ENCODE peak calls at places on chromosomes 4 and X, in seven cellular contexts. B, Q, A, Z, D, G and H are unnamed samples.

GRCh38 chrX:15815779-15816452 is 25.6 kb downstream of the ZRSR2 start:
- DNase-seq in B (peak), Q (peak), A (no peak), Z (no peak), D (no peak), G (peak), H (no peak)

GRCh38 chrX:44012484-44013096 is 39.4 kb upstream of the NDP start:
- DNase-seq in B (no peak), Q (peak), A (no peak), Z (peak), D (peak), G (peak), H (no peak)

GRCh38 chr4:95428216-95429085 is 120.3 kb downstream of the UNC5C start:
- DNase-seq in B (no peak), Q (no peak), A (no peak), Z (no peak), D (no peak), G (no peak), H (no peak)

GRCh38 chrX:119223784-119224183 is 12.3 kb upstream of the PGRMC1 start:
- DNase-seq in B (no peak), Q (no peak), A (no peak), Z (no peak), D (no peak), G (no peak), H (no peak)

GRCh38 chr4:47752214-47752613 is 85.7 kb downstream of the CORIN start:
- DNase-seq in B (no peak), Q (no peak), A (no peak), Z (no peak), D (no peak), G (no peak), H (no peak)

GRCh38 chr4:126466848-126467247 is 1152.1 kb downstream of the FAT4 start:
- DNase-seq in B (no peak), Q (no peak), A (no peak), Z (no peak), D (no peak), G (no peak), H (no peak)

GRCh38 chr4:13413719-13414437 is 70.3 kb downstream of the RAB28 start:
- DNase-seq in B (no peak), Q (no peak), A (no peak), Z (peak), D (no peak), G (no peak), H (no peak)

GRCh38 chr4:13476915-13477314 is 7.2 kb downstream of the RAB28 start:
- DNase-seq in B (no peak), Q (no peak), A (no peak), Z (peak), D (no peak), G (peak), H (no peak)

GRCh38 chr4:185396724-185397402 is at the start of gene ANKRD37:
- DNase-seq in B (no peak), Q (no peak), A (peak), Z (no peak), D (peak), G (peak), H (peak)

GRCh38 chr4:147831452-147832192 is 99.7 kb downstream of the ARHGAP10 start:
- DNase-seq in B (no peak), Q (no peak), A (no peak), Z (peak), D (no peak), G (peak), H (no peak)

GRCh38 chr4:2929469-2929868 is 33.7 kb downstream of the NOP14 start:
- DNase-seq in B (no peak), Q (no peak), A (no peak), Z (no peak), D (peak), G (no peak), H (no peak)